ENCODE peak calls at places on chromosome 15, in ten cellular contexts. K is transverse colon, F is vagina, N is breast epithelium, M is sigmoid colon, S is GM23338, I is Panc1, L is suprapubic skin, T is H1, Z is endothelial cell of umbilical vein. W is an unnamed sample.

GRCh38 chr15:68507447-68507846 is 71.3 kb upstream of the CORO2B start:
- DNase-seq in I (no peak), K (no peak), L (peak; percentile 7), T (peak; percentile 19), S (peak; percentile 35), M (no peak), F (peak; percentile 77), N (no peak), Z (no peak), W (no peak)

GRCh38 chr15:67927501-67928156 is 87.8 kb upstream of the RNU6-1 start:
- DNase-seq in L (no peak), M (peak; percentile 88), Z (no peak), T (no peak), N (no peak), F (no peak), K (peak; percentile 45), S (no peak), I (no peak), W (no peak)

GRCh38 chr15:67101981-67102929 is 36.9 kb downstream of the SMAD3 start:
- DNase-seq in T (no peak), I (no peak), L (no peak), Z (peak; percentile 77), N (no peak), K (no peak), S (no peak), M (no peak), F (no peak), W (peak; percentile 34)

GRCh38 chr15:76206325-76206976 is 104.8 kb downstream of the ETFA start:
- DNase-seq in M (peak; percentile 90), S (no peak), I (no peak), K (peak; percentile 62), Z (peak; percentile 71), F (no peak), L (peak; percentile 84), N (peak; percentile 80), T (no peak), W (peak; percentile 88)

GRCh38 chr15:78018445-78018844 is 59.1 kb downstream of the TBC1D2B start:
- DNase-seq in L (no peak), Z (no peak), F (no peak), M (no peak), I (no peak), K (no peak), N (no peak), S (no peak), T (no peak), W (no peak)

GRCh38 chr15:47415539-47415971 is 301.8 kb upstream of the SEMA6D start:
- DNase-seq in S (no peak), I (no peak), N (no peak), T (no peak), K (no peak), F (no peak), M (no peak), L (no peak), Z (peak; percentile 91), W (no peak)

GRCh38 chr15:74752486-74753395 is 4.1 kb downstream of the CYP1A2 start:
- DNase-seq in M (no peak), L (no peak), S (no peak), T (no peak), Z (no peak), N (no peak), K (no peak), F (no peak), I (no peak), W (no peak)

GRCh38 chr15:72340366-72340765 is 20.4 kb upstream of the CELF6 start:
- DNase-seq in T (no peak), M (no peak), L (no peak), S (no peak), I (no peak), K (no peak), F (peak; percentile 52), Z (no peak), N (no peak), W (no peak)

GRCh38 chr15:58284293-58284692 is 146.1 kb downstream of the AQP9 start:
- DNase-seq in M (no peak), I (no peak), T (no peak), S (no peak), L (no peak), K (no peak), N (no peak), F (no peak), Z (no peak), W (no peak)

GRCh38 chr15:57118013-57118799 is 199.8 kb downstream of the TCF12 start:
- DNase-seq in M (no peak), Z (peak; percentile 81), S (peak; percentile 42), T (no peak), K (no peak), F (no peak), L (no peak), I (peak; percentile 4), N (no peak), W (no peak)

GRCh38 chr15:74121858-74122257 is 8.5 kb upstream of the ISLR2 start:
- DNase-seq in F (no peak), L (no peak), T (no peak), S (no peak), K (no peak), M (no peak), I (no peak), N (no peak), Z (no peak), W (peak; percentile 63)

GRCh38 chr15:85496551-85497545 is 116.4 kb downstream of the AKAP13 start:
- DNase-seq in S (no peak), M (no peak), N (no peak), T (no peak), K (no peak), Z (no peak), L (no peak), I (no peak), F (no peak), W (no peak)

GRCh38 chr15:57732526-57733331 is 26.2 kb downstream of the POLR2M start:
- DNase-seq in I (peak; percentile 39), L (no peak), T (peak; percentile 80), S (peak; percentile 89), K (peak; percentile 62), M (no peak), Z (peak; percentile 79), N (no peak), F (no peak), W (no peak)

GRCh38 chr15:64155802-64156651 is 4.5 kb downstream of the SNX22 start:
- DNase-seq in K (no peak), S (no peak), F (no peak), M (no peak), N (no peak), Z (no peak), I (no peak), L (peak; percentile 73), T (no peak), W (peak; percentile 66)
- TF ChIP-seq POLR2AphosphoS5 in K (no peak), S (peak; percentile 34), F (no peak), M (no peak), N (no peak), Z (no peak), I (no peak), L (no peak), T (no peak), W (no peak)

GRCh38 chr15:40309344-40309862 is 1.7 kb upstream of the PLCB2 start:
- DNase-seq in T (no peak), K (no peak), S (peak; percentile 31), M (no peak), N (no peak), I (no peak), Z (no peak), F (no peak), L (no peak), W (peak; percentile 75)
- H3K4me1 ChIP-seq in T (peaks cover 24% of the 10 kb centered on the region), K (no peaks in the 10 kb centered on the region), S (peaks cover 29% of the 10 kb centered on the region), M (peaks cover 5% of the 10 kb centered on the region), N (no peaks in the 10 kb centered on the region), I (peaks cover 5% of the 10 kb centered on the region), Z (peaks cover 11% of the 10 kb centered on the region), F (no peaks in the 10 kb centered on the region), L (peaks cover 11% of the 10 kb centered on the region), W (peaks cover 81% of the 10 kb centered on the region)

DNA sequence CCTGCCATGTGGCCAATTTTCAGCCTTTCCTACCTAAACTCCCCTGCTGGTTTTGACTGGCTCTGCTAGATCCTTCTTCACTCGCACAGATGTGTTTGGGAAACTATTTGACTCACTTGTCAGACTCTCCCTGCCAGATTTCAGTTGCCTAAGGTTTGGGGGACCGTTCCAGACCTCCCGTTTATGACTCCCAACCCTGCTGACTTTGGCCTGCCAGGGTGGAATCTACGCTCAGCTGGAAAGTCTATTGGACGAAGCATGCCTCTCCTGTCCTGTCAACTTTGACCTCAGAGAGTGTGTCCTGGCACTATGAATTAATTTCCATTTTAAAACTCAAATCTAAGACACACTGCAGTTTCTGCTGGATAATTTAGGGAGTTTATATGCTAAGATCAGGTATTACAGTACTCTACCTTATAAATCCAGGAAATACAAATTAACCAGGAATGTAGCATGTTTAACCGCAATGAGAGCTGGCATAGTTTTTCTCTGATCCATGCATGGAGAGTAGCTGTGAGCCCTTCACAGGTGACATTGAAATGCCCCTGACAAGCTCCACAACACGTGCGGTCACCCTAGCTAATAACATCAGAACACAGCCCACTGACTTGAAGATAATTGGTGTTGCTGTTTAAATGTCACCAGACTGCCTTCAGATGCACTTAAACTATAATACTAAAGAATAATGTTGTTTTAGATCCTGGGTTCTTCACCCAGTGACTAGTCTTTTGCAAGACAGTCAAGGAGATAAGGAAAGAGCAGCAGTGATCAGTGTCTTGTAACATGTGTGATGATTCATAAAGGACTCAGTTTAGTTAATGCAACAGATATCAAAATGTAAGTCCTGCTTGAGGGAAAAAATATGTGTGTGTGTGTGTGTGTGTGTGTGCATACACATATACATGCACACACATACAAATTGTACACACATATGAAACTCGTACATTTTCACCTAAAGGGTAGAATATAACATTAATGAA is 223.0 kb upstream of the MCTP2 start:
- DNase-seq in T (no peak), F (no peak), I (no peak), K (no peak), M (no peak), N (no peak), S (no peak), Z (no peak), L (no peak), W (no peak)
- TF ChIP-seq POLR2AphosphoS5 in T (no peak), F (no peak), I (no peak), K (no peak), M (no peak), N (no peak), S (no peak), Z (no peak), L (no peak), W (no peak)

DNA sequence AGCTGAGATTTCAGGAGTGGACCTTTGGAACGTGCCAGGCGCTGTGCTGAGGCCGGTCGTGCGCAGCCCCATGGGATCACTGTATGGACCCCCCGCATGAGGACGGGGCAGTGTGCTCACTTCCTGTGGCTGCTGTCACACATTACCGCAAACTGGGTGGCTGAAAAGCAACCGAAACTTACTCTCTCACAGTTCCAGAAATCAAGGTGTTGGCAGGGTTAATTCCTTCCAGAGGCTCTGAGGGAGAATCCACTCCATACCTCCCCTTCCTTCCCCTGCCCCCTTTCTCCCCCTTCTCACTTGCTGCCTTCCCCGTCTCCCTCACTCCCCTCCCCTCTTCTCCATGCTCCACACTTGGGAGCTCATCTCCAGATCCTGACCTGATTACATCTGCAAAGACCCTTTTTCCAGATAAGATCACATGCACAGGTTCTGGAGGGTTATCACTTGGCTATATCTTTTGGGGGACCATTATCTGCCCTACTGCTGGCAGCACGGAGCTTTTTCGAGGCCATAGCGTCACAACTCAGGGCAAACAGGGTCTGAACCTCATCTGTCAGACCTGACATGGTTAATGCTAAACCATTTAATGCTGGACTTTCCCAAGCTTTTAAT is 41.2 kb downstream of the KLF13 start:
- DNase-seq in Z (no peak), T (no peak), I (no peak), M (no peak), F (no peak), K (peak; percentile 56), S (no peak), N (no peak), L (no peak), W (peak; percentile 86)
- H3K4me1 ChIP-seq in Z (no peaks in the 10 kb centered on the region), T (peaks cover 41% of the 10 kb centered on the region), I (no peaks in the 10 kb centered on the region), M (peaks cover 69% of the 10 kb centered on the region), F (peaks cover 97% of the 10 kb centered on the region), K (peaks cover 33% of the 10 kb centered on the region), S (peaks cover 72% of the 10 kb centered on the region), N (no peaks in the 10 kb centered on the region), L (peaks cover 80% of the 10 kb centered on the region), W (peaks cover 100% of the 10 kb centered on the region)